ENCODE peak calls at places on chromosomes 6 and 20, in four cellular contexts. J, P, Z and M are unnamed samples.

GRCh38 chr6:79878142-79878748 is 69.1 kb downstream of the ELOVL4 start:
- DNase-seq in J (no peak), P (no peak), Z (no peak), M (no peak)

GRCh38 chr6:3334579-3334978 is 75.8 kb downstream of the PSMG4 start:
- DNase-seq in J (no peak), P (no peak), Z (no peak), M (no peak)

GRCh38 chr6:26520088-26520839 is 17.9 kb upstream of the HMGN4 start:
- DNase-seq in J (no peak), P (no peak), Z (peak; percentile 75), M (no peak)

GRCh38 chr20:63223121-63223825 is 7.3 kb upstream of the YTHDF1 start:
- DNase-seq in J (peak; percentile 63), P (no peak), Z (peak; percentile 40), M (peak; percentile 50)

GRCh38 chr20:42173440-42173839 is 555.3 kb upstream of the CHD6 start:
- DNase-seq in J (no peak), P (no peak), Z (no peak), M (no peak)

GRCh38 chr6:107827541-107827940 is 3.4 kb upstream of the SCML4 start:
- DNase-seq in J (peak; percentile 45), P (no peak), Z (peak; percentile 12), M (no peak)

GRCh38 chr6:87766211-87766610 is 64.2 kb upstream of the AKIRIN2 start:
- DNase-seq in J (no peak), P (no peak), Z (no peak), M (no peak)

GRCh38 chr20:3237011-3237957 is 1.7 kb downstream of the SLC4A11 start:
- DNase-seq in J (no peak), P (no peak), Z (no peak), M (no peak)

GRCh38 chr6:93040375-93040774 is 379.0 kb downstream of the EPHA7 start:
- DNase-seq in J (no peak), P (no peak), Z (peak; percentile 12), M (peak; percentile 45)

GRCh38 chr6:3015144-3015543 is 15.4 kb downstream of the NQO2 start:
- DNase-seq in J (no peak), P (no peak), Z (no peak), M (no peak)

GRCh38 chr20:44810061-44810390 is 320 bp downstream of the RIMS4 start:
- DNase-seq in J (no peak), P (no peak), Z (no peak), M (no peak)

GRCh38 chr6:6851059-6851658 is 256.6 kb upstream of the RREB1 start:
- DNase-seq in J (no peak), P (no peak), Z (no peak), M (peak; percentile 95)

GRCh38 chr6:30889138-30889885 is 5.0 kb downstream of the DDR1 start:
- DNase-seq in J (no peak), P (no peak), Z (no peak), M (no peak)

GRCh38 chr20:52033313-52033712 is 158.3 kb downstream of the ZFP64 start:
- DNase-seq in J (no peak), P (no peak), Z (no peak), M (peak; percentile 56)

GRCh38 chr20:17859616-17860232 is 108.9 kb downstream of the SNX5 start:
- DNase-seq in J (peak; percentile 25), P (no peak), Z (no peak), M (no peak)

GRCh38 chr6:83057705-83058321 is 7.8 kb downstream of the UBE3D start:
- DNase-seq in J (peak; percentile 45), P (no peak), Z (peak; percentile 63), M (peak; percentile 75)

GRCh38 chr6:7108196-7108963 is 619 bp downstream of the RREB1 start:
- DNase-seq in J (peak; percentile 56), P (no peak), Z (no peak), M (peak; percentile 55)

GRCh38 chr6:6925391-6926164 is 182.2 kb upstream of the RREB1 start:
- DNase-seq in J (no peak), P (no peak), Z (no peak), M (peak; percentile 51)

GRCh38 chr6:71367763-71368162 is 79.2 kb downstream of the OGFRL1 start:
- DNase-seq in J (no peak), P (no peak), Z (peak; percentile 61), M (no peak)

GRCh38 chr6:154766288-154766687 is 33.1 kb downstream of the SCAF8 start:
- DNase-seq in J (no peak), P (no peak), Z (no peak), M (no peak)

GRCh38 chr20:58033026-58033536 is 195.4 kb downstream of the ANKRD60 start:
- DNase-seq in J (no peak), P (no peak), Z (no peak), M (no peak)

GRCh38 chr6:135286962-135287525 is 105.9 kb downstream of the MYB start:
- DNase-seq in J (no peak), P (no peak), Z (peak; percentile 90), M (no peak)

GRCh38 chr20:18524646-18525045 is 16.9 kb downstream of the SEC23B start:
- DNase-seq in J (no peak), P (no peak), Z (no peak), M (peak; percentile 42)

GRCh38 chr6:122184260-122184934 is 215.1 kb upstream of the HSF2 start:
- DNase-seq in J (no peak), P (no peak), Z (peak; percentile 12), M (peak; percentile 67)

GRCh38 chr6:162289972-162290371 is 437.6 kb downstream of the PRKN start:
- DNase-seq in J (no peak), P (no peak), Z (no peak), M (no peak)